ENCODE peak calls at places on chromosomes 4 and X, in seven cellular contexts. E is NB4, W is tibial nerve, T is stomach, X is epithelial cell of proximal tubule, V is HFF-Myc, Y is IMR-90. I is an unnamed sample.

GRCh38 chrX:104469771-104470170 is 96.2 kb upstream of the IL1RAPL2 start:
- DNase-seq in X (no peak), V (no peak), T (no peak), E (no peak), W (no peak), Y (no peak), I (no peak)

GRCh38 chrX:51891821-51892551 is 1.4 kb upstream of the MAGED1 start:
- DNase-seq in W (peak), E (peak), X (no peak), Y (peak), T (no peak), V (peak), I (no peak)

GRCh38 chr4:128590773-128591172 is 218.7 kb upstream of the JADE1 start:
- DNase-seq in X (no peak), V (no peak), W (no peak), Y (peak), T (peak), E (no peak), I (no peak)

GRCh38 chr4:176400816-176401461 is 81.2 kb downstream of the SPCS3 start:
- DNase-seq in Y (peak), V (peak), W (no peak), E (no peak), X (no peak), T (no peak), I (no peak)

GRCh38 chrX:1031521-1032430 is 180.7 kb downstream of the CRLF2 start:
- DNase-seq in T (peak), E (no peak), Y (no peak), V (no peak), W (no peak), X (no peak), I (no peak)

GRCh38 chr4:146095091-146095690 is 80.3 kb upstream of the LSM6 start:
- DNase-seq in W (no peak), V (peak), E (peak), Y (peak), X (no peak), T (no peak), I (peak)

GRCh38 chrX:37640142-37640541 is 45.4 kb upstream of the XK start:
- DNase-seq in T (no peak), X (no peak), W (no peak), E (peak), V (no peak), Y (no peak), I (no peak)

GRCh38 chr4:174454815-174455473 is 67.3 kb downstream of the HPGD start:
- DNase-seq in X (no peak), W (no peak), E (no peak), T (peak), V (no peak), Y (no peak), I (no peak)

GRCh38 chr4:74433043-74433442 is 11.9 kb upstream of the AREG start:
- DNase-seq in X (no peak), V (no peak), W (no peak), T (no peak), Y (peak), E (no peak), I (no peak)

GRCh38 chr4:119939066-119939995 is 127.3 kb downstream of the MAD2L1 start:
- DNase-seq in W (no peak), Y (peak), T (no peak), X (no peak), V (no peak), E (no peak), I (no peak)

GRCh38 chr4:13920901-13921300 is 293.4 kb upstream of the BOD1L1 start:
- DNase-seq in X (peak), E (peak), Y (peak), T (no peak), V (peak), W (peak), I (no peak)

GRCh38 chr4:3878678-3879077 is 112.5 kb downstream of the ADRA2C start:
- DNase-seq in T (no peak), X (no peak), V (no peak), W (no peak), Y (no peak), E (no peak), I (no peak)

GRCh38 chrX:39398215-39398972 is 597.1 kb downstream of the MID1IP1 start:
- DNase-seq in E (no peak), X (no peak), T (peak), V (no peak), W (no peak), Y (no peak), I (no peak)

GRCh38 chr4:139624441-139625130 is 41.0 kb upstream of the MGST2 start:
- DNase-seq in E (no peak), T (no peak), Y (no peak), X (no peak), V (no peak), W (no peak), I (no peak)

GRCh38 chr4:95106408-95106928 is 348.7 kb downstream of the BMPR1B start:
- DNase-seq in W (no peak), X (no peak), E (no peak), T (no peak), Y (peak), V (no peak), I (no peak)
- TF ChIP-seq CTCF in W (no peak), X (no peak), E (no peak), T (no peak), Y (no peak), V (no peak), I (no peak)

GRCh38 chrX:115373308-115373707 is 83.8 kb downstream of the LUZP4 start:
- DNase-seq in X (no peak), W (no peak), T (no peak), Y (no peak), V (no peak), E (no peak), I (no peak)

GRCh38 chrX:115367455-115367854 is 77.9 kb downstream of the LUZP4 start:
- DNase-seq in E (no peak), X (peak), W (no peak), V (no peak), Y (peak), T (no peak), I (no peak)

GRCh38 chrX:115366535-115366934 is 77.0 kb downstream of the LUZP4 start:
- DNase-seq in E (no peak), T (no peak), Y (no peak), W (no peak), V (no peak), X (no peak), I (no peak)

GRCh38 chrX:115367956-115368355 is 78.4 kb downstream of the LUZP4 start:
- DNase-seq in W (no peak), E (no peak), X (no peak), V (no peak), T (no peak), Y (peak), I (no peak)

DNA sequence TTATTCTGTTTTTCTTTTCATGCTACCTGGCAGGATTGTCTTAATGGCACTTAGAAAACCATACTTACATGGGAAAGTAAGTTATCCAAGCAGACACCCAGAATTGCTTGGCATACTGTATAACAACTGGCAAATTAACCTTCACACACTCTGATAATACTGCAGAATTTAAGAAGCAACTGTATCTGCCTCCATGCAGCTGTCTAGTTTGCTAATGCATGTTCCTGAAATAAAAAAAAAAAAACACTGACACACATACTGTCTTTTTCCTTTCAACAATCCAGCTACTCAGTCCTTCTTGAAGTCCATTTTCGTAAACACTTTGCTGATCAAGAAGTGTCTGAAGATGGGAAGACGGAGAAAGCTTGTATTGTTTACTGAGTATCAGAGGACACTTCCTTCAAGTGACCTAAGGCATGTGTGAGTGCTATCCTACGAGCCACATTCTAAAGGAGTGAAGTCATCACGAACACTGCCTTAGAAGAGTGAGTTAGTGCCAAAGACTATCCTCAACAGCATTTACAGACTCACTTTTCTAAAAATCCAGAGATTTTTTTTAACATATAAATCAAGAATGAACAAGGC is 82.6 kb downstream of the LUZP4 start:
- DNase-seq in W (no peak), V (peak), E (no peak), T (no peak), Y (peak), X (peak), I (no peak)
- TF ChIP-seq CTCF in W (no peak), V (no peak), E (no peak), T (no peak), Y (no peak), X (no peak), I (no peak)

GRCh38 chr4:25936696-25937095 is 22.7 kb downstream of the SMIM20 start:
- DNase-seq in V (no peak), E (no peak), T (no peak), Y (no peak), X (no peak), W (no peak), I (no peak)

GRCh38 chr4:25938251-25939186 is 24.5 kb downstream of the SMIM20 start:
- DNase-seq in V (no peak), X (peak), E (peak), Y (peak), T (no peak), W (peak), I (no peak)

GRCh38 chr4:25937801-25938200 is 23.8 kb downstream of the SMIM20 start:
- DNase-seq in Y (peak), X (no peak), E (no peak), T (no peak), V (no peak), W (no peak), I (no peak)

GRCh38 chr4:25941441-25941840 is 27.4 kb downstream of the SMIM20 start:
- DNase-seq in X (no peak), Y (peak), W (no peak), V (no peak), T (no peak), E (no peak), I (no peak)

DNA sequence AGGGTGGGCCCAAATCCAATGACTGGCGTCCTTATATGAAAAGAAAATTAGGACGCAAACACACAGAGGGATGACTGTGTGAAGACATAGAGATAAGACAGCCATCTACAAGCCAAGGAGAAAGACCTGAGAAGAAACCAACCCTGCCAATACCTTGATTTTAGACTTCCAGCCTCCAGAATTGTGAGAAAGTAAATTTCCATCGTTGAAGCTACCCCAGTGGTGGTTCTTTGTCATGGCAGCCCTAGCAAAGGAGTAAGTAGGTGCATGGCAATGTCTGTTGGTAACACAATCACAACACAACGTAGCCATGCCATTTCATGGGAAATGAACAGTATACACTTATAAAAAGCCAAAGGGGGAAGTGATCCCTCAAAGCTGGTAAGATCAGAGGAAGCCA is 25.3 kb downstream of the SMIM20 start:
- DNase-seq in Y (no peak), E (peak), T (no peak), X (no peak), W (no peak), V (no peak), I (no peak)
- TF ChIP-seq CTCF in Y (no peak), E (no peak), T (no peak), X (no peak), W (no peak), V (peak), I (no peak)

DNA sequence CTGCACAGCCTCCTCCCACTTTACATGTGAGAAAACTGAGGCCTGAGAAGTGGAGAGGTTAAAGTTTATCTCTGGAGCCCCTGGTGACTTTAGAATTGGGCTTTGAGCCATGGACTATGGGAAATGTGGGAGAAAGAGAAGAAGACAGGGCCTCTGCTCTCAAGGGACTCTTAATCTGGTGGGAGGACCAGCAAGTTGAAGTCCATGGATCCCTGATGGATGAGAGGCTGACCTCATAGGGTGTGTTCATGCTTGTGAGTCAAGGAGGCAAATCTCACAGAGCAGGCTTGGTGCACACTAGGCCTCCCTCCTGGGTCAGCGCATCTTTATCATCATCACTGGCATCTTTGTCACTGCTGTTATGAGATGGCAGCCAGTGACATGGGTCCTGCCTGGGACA is 211.9 kb downstream of the AFAP1 start:
- DNase-seq in E (no peak), Y (no peak), X (no peak), W (no peak), T (no peak), V (no peak), I (no peak)
- TF ChIP-seq CTCF in E (no peak), Y (no peak), X (no peak), W (no peak), T (no peak), V (no peak), I (no peak)

GRCh38 chr4:103786014-103786413 is 66.2 kb upstream of the TACR3 start:
- DNase-seq in T (no peak), E (peak), W (no peak), X (no peak), Y (no peak), V (peak), I (no peak)
- TF ChIP-seq CTCF in T (no peak), E (peak), W (no peak), X (peak), Y (peak), V (peak), I (no peak)

GRCh38 chrX:14630724-14631123 is 101.4 kb downstream of the GLRA2 start:
- DNase-seq in V (no peak), E (peak), Y (no peak), W (no peak), X (no peak), T (no peak), I (no peak)
- TF ChIP-seq CTCF in V (no peak), E (peak), Y (no peak), W (no peak), X (peak), T (no peak), I (no peak)

DNA sequence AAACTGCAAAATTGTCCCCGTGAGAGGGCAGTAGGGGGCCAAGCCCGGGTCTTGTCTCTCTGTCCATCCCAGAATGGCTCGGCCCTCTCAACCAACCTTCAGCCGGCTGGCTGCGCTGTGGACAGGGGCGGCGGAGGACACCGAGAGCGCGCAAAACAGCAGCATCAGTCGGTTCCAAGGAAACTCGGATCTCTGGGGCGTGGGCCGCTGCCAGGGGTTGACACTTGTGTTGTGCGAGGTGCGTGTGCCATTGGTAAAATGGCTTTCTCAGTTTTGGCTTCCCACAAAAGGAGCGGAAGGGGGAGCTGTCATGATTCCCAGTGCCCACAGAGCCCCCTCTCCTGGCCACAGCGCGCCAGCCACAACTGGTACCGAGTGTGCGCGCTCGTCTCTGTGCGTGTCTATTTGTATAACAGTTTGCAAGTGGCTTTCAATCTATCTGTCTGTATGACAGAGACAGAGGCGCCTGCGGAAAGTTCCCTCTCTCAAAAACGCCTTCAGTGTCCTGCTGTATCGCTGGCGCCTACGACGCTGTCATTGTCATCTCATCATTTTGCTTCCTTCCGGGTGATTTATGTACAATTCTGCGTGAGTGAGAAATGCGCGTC is 1.9 kb downstream of the DKK2 start:
- DNase-seq in T (no peak), Y (no peak), X (no peak), W (peak), V (no peak), E (peak), I (no peak)
- TF ChIP-seq CTCF in T (no peak), Y (peak), X (peak), W (no peak), V (peak), E (peak), I (no peak)

GRCh38 chr4:163758032-163758431 is 263.5 kb downstream of the TMA16 start:
- DNase-seq in X (no peak), E (no peak), Y (no peak), V (no peak), W (no peak), T (no peak), I (no peak)

GRCh38 chr4:163755013-163755412 is 260.5 kb downstream of the TMA16 start:
- DNase-seq in T (no peak), Y (peak), W (no peak), X (no peak), V (no peak), E (peak), I (no peak)
- TF ChIP-seq CTCF in T (no peak), Y (peak), W (no peak), X (peak), V (no peak), E (peak), I (no peak)